ENCODE peak calls at places on chromosomes 13 and 19, in four cellular contexts. One of them, this sample, is unnamed.

GRCh38 chr13:76635232-76636021 is 250.8 kb downstream of the KCTD12 start:
- DNase-seq in right lobe of liver: no peak
- DNase-seq in heart left ventricle: no peak
- DNase-seq in effector memory CD4-positive, alpha-beta T cell: no peak
- DNase-seq in this sample: no peak

GRCh38 chr19:19106061-19106551 is 32.2 kb downstream of the TMEM161A start:
- DNase-seq in effector memory CD4-positive, alpha-beta T cell: no peak
- DNase-seq in right lobe of liver: no peak
- DNase-seq in heart left ventricle: no peak
- DNase-seq in this sample: no peak

GRCh38 chr13:76596216-76596615 is 290.0 kb downstream of the KCTD12 start:
- DNase-seq in effector memory CD4-positive, alpha-beta T cell: no peak
- DNase-seq in right lobe of liver: no peak
- DNase-seq in heart left ventricle: no peak
- DNase-seq in this sample: no peak

GRCh38 chr19:3062165-3063105 is at the start of gene TLE5:
- DNase-seq in heart left ventricle: peak; percentile 79
- DNase-seq in effector memory CD4-positive, alpha-beta T cell: peak; percentile 63
- DNase-seq in right lobe of liver: peak; percentile 73
- DNase-seq in this sample: no peak

GRCh38 chr13:94415484-94415883 is 64.0 kb downstream of the DCT start:
- DNase-seq in effector memory CD4-positive, alpha-beta T cell: no peak
- DNase-seq in heart left ventricle: no peak
- DNase-seq in right lobe of liver: no peak
- DNase-seq in this sample: no peak

GRCh38 chr19:33093420-33094210 is 12.6 kb downstream of the GPATCH1 start:
- DNase-seq in effector memory CD4-positive, alpha-beta T cell: no peak
- DNase-seq in heart left ventricle: no peak
- DNase-seq in right lobe of liver: no peak
- DNase-seq in this sample: no peak

GRCh38 chr13:73335226-73335625 is 276.4 kb downstream of the KLF5 start:
- DNase-seq in heart left ventricle: no peak
- DNase-seq in effector memory CD4-positive, alpha-beta T cell: no peak
- DNase-seq in right lobe of liver: no peak
- DNase-seq in this sample: no peak

GRCh38 chr19:46660008-46660517 is 919 bp downstream of the DACT3 start:
- DNase-seq in right lobe of liver: no peak
- DNase-seq in effector memory CD4-positive, alpha-beta T cell: no peak
- DNase-seq in heart left ventricle: peak; percentile 54
- DNase-seq in this sample: no peak

GRCh38 chr13:22828081-22828480 is 352.7 kb upstream of the SGCG start:
- DNase-seq in heart left ventricle: no peak
- DNase-seq in right lobe of liver: no peak
- DNase-seq in effector memory CD4-positive, alpha-beta T cell: no peak
- DNase-seq in this sample: no peak

GRCh38 chr13:113383089-113383488 is 19.2 kb upstream of the GRTP1 start:
- DNase-seq in heart left ventricle: no peak
- DNase-seq in right lobe of liver: peak; percentile 27
- DNase-seq in effector memory CD4-positive, alpha-beta T cell: no peak
- DNase-seq in this sample: no peak

GRCh38 chr13:40490086-40490723 is 176.2 kb downstream of the FOXO1 start:
- DNase-seq in heart left ventricle: no peak
- DNase-seq in right lobe of liver: no peak
- DNase-seq in effector memory CD4-positive, alpha-beta T cell: no peak
- DNase-seq in this sample: no peak

GRCh38 chr13:25490236-25490635 is 118.5 kb downstream of the ATP8A2 start:
- DNase-seq in heart left ventricle: no peak
- DNase-seq in right lobe of liver: no peak
- DNase-seq in effector memory CD4-positive, alpha-beta T cell: no peak
- DNase-seq in this sample: no peak

GRCh38 chr13:76473552-76474134 is 412.6 kb downstream of the KCTD12 start:
- DNase-seq in effector memory CD4-positive, alpha-beta T cell: peak; percentile 29
- DNase-seq in right lobe of liver: peak; percentile 56
- DNase-seq in heart left ventricle: peak; percentile 76
- DNase-seq in this sample: peak; percentile 70

GRCh38 chr13:37736040-37736439 is 133.5 kb downstream of the TRPC4 start:
- DNase-seq in right lobe of liver: no peak
- DNase-seq in heart left ventricle: no peak
- DNase-seq in effector memory CD4-positive, alpha-beta T cell: no peak
- DNase-seq in this sample: no peak

GRCh38 chr19:16627194-16627927 is 643 bp downstream of the MED26 start:
- DNase-seq in right lobe of liver: peak; percentile 64
- DNase-seq in heart left ventricle: peak; percentile 29
- DNase-seq in effector memory CD4-positive, alpha-beta T cell: no peak
- DNase-seq in this sample: no peak

GRCh38 chr19:3132971-3133792 is 2.7 kb upstream of the GNA15 start:
- DNase-seq in right lobe of liver: no peak
- DNase-seq in effector memory CD4-positive, alpha-beta T cell: peak; percentile 78
- DNase-seq in heart left ventricle: peak; percentile 56
- DNase-seq in this sample: no peak

GRCh38 chr19:46818812-46819211 is 30.4 kb upstream of the SLC1A5 start:
- DNase-seq in effector memory CD4-positive, alpha-beta T cell: no peak
- DNase-seq in heart left ventricle: no peak
- DNase-seq in right lobe of liver: no peak
- DNase-seq in this sample: no peak

GRCh38 chr19:2027361-2027760 is 11.8 kb upstream of the BTBD2 start:
- DNase-seq in effector memory CD4-positive, alpha-beta T cell: no peak
- DNase-seq in heart left ventricle: no peak
- DNase-seq in right lobe of liver: no peak
- DNase-seq in this sample: no peak

GRCh38 chr19:24033962-24034342 is 53.0 kb upstream of the ZNF254 start:
- DNase-seq in right lobe of liver: peak; percentile 58
- DNase-seq in heart left ventricle: peak; percentile 31
- DNase-seq in effector memory CD4-positive, alpha-beta T cell: no peak
- DNase-seq in this sample: no peak

GRCh38 chr13:97225533-97225932 is 3.4 kb downstream of the MBNL2 start:
- DNase-seq in right lobe of liver: no peak
- DNase-seq in effector memory CD4-positive, alpha-beta T cell: no peak
- DNase-seq in heart left ventricle: no peak
- DNase-seq in this sample: no peak

GRCh38 chr19:58557253-58558065 is 952 bp downstream of the UBE2M start:
- DNase-seq in heart left ventricle: no peak
- DNase-seq in effector memory CD4-positive, alpha-beta T cell: no peak
- DNase-seq in right lobe of liver: no peak
- DNase-seq in this sample: no peak

GRCh38 chr19:8494158-8494557 is 8.3 kb downstream of the PRAM1 start:
- DNase-seq in heart left ventricle: no peak
- DNase-seq in effector memory CD4-positive, alpha-beta T cell: no peak
- DNase-seq in right lobe of liver: no peak
- DNase-seq in this sample: no peak

GRCh38 chr19:17762505-17763229 is 11.4 kb downstream of the FCHO1 start:
- DNase-seq in effector memory CD4-positive, alpha-beta T cell: no peak
- DNase-seq in heart left ventricle: no peak
- DNase-seq in right lobe of liver: no peak
- DNase-seq in this sample: peak; percentile 75

GRCh38 chr19:48698046-48698445 is 2.3 kb downstream of the FUT2 start:
- DNase-seq in heart left ventricle: no peak
- DNase-seq in right lobe of liver: no peak
- DNase-seq in effector memory CD4-positive, alpha-beta T cell: no peak
- DNase-seq in this sample: no peak

GRCh38 chr19:32675720-32676185 is at the start of gene RGS9BP:
- DNase-seq in heart left ventricle: peak; percentile 88
- DNase-seq in effector memory CD4-positive, alpha-beta T cell: peak; percentile 65
- DNase-seq in right lobe of liver: peak; percentile 85
- DNase-seq in this sample: no peak

GRCh38 chr13:75544681-75545333 is 4.8 kb upstream of the UCHL3 start:
- DNase-seq in heart left ventricle: no peak
- DNase-seq in right lobe of liver: no peak
- DNase-seq in effector memory CD4-positive, alpha-beta T cell: no peak
- DNase-seq in this sample: no peak

GRCh38 chr13:25097426-25097825 is 1.5 kb downstream of the PABPC3 start:
- DNase-seq in right lobe of liver: no peak
- DNase-seq in heart left ventricle: no peak
- DNase-seq in effector memory CD4-positive, alpha-beta T cell: no peak
- DNase-seq in this sample: no peak

GRCh38 chr19:31312004-31312403 is 37.2 kb downstream of the TSHZ3 start:
- DNase-seq in heart left ventricle: peak; percentile 36
- DNase-seq in effector memory CD4-positive, alpha-beta T cell: no peak
- DNase-seq in right lobe of liver: no peak
- DNase-seq in this sample: no peak

GRCh38 chr19:1768248-1768647 is 14.9 kb downstream of the ONECUT3 start:
- DNase-seq in heart left ventricle: no peak
- DNase-seq in right lobe of liver: no peak
- DNase-seq in effector memory CD4-positive, alpha-beta T cell: no peak
- DNase-seq in this sample: no peak

GRCh38 chr19:49678970-49679831 is 2.1 kb downstream of the PRMT1 start:
- DNase-seq in effector memory CD4-positive, alpha-beta T cell: no peak
- DNase-seq in right lobe of liver: peak; percentile 50
- DNase-seq in heart left ventricle: peak; percentile 28
- DNase-seq in this sample: no peak

GRCh38 chr13:99974296-99974938 is 2.9 kb upstream of the ZIC5 start:
- DNase-seq in right lobe of liver: no peak
- DNase-seq in effector memory CD4-positive, alpha-beta T cell: no peak
- DNase-seq in heart left ventricle: no peak
- DNase-seq in this sample: no peak

GRCh38 chr13:35596299-35596698 is 119.8 kb upstream of the MAB21L1 start:
- DNase-seq in effector memory CD4-positive, alpha-beta T cell: no peak
- DNase-seq in heart left ventricle: no peak
- DNase-seq in right lobe of liver: no peak
- DNase-seq in this sample: no peak

GRCh38 chr19:19539738-19540703 is 2.0 kb downstream of the CILP2 start:
- DNase-seq in effector memory CD4-positive, alpha-beta T cell: peak; percentile 61
- DNase-seq in heart left ventricle: peak; percentile 59
- DNase-seq in right lobe of liver: peak; percentile 79
- DNase-seq in this sample: no peak

GRCh38 chr13:59477011-59477410 is 686.7 kb downstream of the DIAPH3 start:
- DNase-seq in effector memory CD4-positive, alpha-beta T cell: no peak
- DNase-seq in heart left ventricle: no peak
- DNase-seq in right lobe of liver: no peak
- DNase-seq in this sample: no peak
- H3K4me3 ChIP-seq in effector memory CD4-positive, alpha-beta T cell: no peak overlapping the region
- H3K4me3 ChIP-seq in heart left ventricle: no peak overlapping the region
- H3K4me3 ChIP-seq in right lobe of liver: no peak overlapping the region
- H3K4me3 ChIP-seq in this sample: no peak overlapping the region

DNA sequence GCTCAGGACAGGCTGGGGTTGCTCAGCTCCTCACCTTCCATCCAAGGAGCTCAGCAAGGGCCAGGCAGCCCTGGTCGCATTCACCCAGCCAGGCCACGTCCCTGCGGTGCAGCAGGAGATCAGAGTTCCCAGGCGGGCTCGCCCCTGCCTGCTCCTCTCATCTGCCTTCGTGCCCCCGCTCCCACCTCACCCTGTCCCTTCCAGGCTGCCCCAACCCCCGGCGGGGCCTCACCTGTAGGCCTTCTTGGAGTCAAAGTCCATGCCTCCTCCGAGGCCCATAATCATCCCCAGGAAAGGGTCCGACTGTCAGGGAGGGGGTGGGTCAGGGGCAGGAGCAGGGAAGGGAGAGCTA is 1.3 kb upstream of the RINL start:
- DNase-seq in effector memory CD4-positive, alpha-beta T cell: no peak
- DNase-seq in right lobe of liver: no peak
- DNase-seq in heart left ventricle: no peak
- DNase-seq in this sample: no peak
- H3K4me1 ChIP-seq in effector memory CD4-positive, alpha-beta T cell: peaks cover 26% of the 10 kb centered on the region
- H3K4me1 ChIP-seq in right lobe of liver: no peaks in the 10 kb centered on the region
- H3K4me1 ChIP-seq in heart left ventricle: peaks cover 4% of the 10 kb centered on the region
- H3K4me1 ChIP-seq in this sample: peaks cover 3% of the 10 kb centered on the region

GRCh38 chr19:42501733-42502132 is 26.5 kb downstream of the CEACAM1 start:
- DNase-seq in heart left ventricle: no peak
- DNase-seq in effector memory CD4-positive, alpha-beta T cell: no peak
- DNase-seq in right lobe of liver: no peak
- DNase-seq in this sample: no peak

GRCh38 chr19:42508892-42509444 is 19.3 kb downstream of the CEACAM1 start:
- DNase-seq in heart left ventricle: no peak
- DNase-seq in right lobe of liver: no peak
- DNase-seq in effector memory CD4-positive, alpha-beta T cell: no peak
- DNase-seq in this sample: no peak

DNA sequence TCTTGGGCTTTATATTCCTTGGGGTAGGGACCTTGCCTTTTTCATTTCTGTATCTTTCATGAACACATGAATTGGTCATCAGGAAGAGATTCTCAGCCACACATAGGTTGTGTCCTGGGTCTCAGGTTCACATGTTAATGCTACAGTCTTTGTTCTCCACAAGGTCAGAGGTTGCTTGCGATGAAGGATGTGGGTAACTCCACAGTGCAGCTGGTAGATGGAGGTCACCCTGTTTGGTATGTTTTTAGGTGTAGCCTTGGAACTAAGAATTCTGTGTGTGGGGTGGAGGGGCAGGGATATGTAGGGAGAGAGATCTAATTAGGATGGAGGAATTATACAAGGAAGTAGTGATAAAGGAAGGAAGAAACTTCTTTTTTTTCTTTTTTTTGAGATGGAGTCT is 23.2 kb downstream of the CEACAM1 start:
- DNase-seq in heart left ventricle: no peak
- DNase-seq in right lobe of liver: no peak
- DNase-seq in effector memory CD4-positive, alpha-beta T cell: no peak
- DNase-seq in this sample: no peak
- H3K4me3 ChIP-seq in heart left ventricle: no peak overlapping the region
- H3K4me3 ChIP-seq in right lobe of liver: no peak overlapping the region
- H3K4me3 ChIP-seq in effector memory CD4-positive, alpha-beta T cell: no peak overlapping the region
- H3K4me3 ChIP-seq in this sample: no peak overlapping the region

GRCh38 chr13:111219306-111219705 is 101.1 kb upstream of the TEX29 start:
- DNase-seq in heart left ventricle: no peak
- DNase-seq in effector memory CD4-positive, alpha-beta T cell: no peak
- DNase-seq in right lobe of liver: no peak
- DNase-seq in this sample: no peak

GRCh38 chr13:111213964-111214726 is 99.0 kb downstream of the ARHGEF7 start:
- DNase-seq in effector memory CD4-positive, alpha-beta T cell: no peak
- DNase-seq in heart left ventricle: no peak
- DNase-seq in right lobe of liver: peak; percentile 75
- DNase-seq in this sample: no peak

GRCh38 chr13:111217661-111218060 is 102.6 kb downstream of the ARHGEF7 start:
- DNase-seq in right lobe of liver: peak; percentile 84
- DNase-seq in heart left ventricle: no peak
- DNase-seq in effector memory CD4-positive, alpha-beta T cell: no peak
- DNase-seq in this sample: no peak

GRCh38 chr13:111215081-111216047 is 100.3 kb downstream of the ARHGEF7 start:
- DNase-seq in right lobe of liver: no peak
- DNase-seq in heart left ventricle: no peak
- DNase-seq in effector memory CD4-positive, alpha-beta T cell: no peak
- DNase-seq in this sample: no peak

DNA sequence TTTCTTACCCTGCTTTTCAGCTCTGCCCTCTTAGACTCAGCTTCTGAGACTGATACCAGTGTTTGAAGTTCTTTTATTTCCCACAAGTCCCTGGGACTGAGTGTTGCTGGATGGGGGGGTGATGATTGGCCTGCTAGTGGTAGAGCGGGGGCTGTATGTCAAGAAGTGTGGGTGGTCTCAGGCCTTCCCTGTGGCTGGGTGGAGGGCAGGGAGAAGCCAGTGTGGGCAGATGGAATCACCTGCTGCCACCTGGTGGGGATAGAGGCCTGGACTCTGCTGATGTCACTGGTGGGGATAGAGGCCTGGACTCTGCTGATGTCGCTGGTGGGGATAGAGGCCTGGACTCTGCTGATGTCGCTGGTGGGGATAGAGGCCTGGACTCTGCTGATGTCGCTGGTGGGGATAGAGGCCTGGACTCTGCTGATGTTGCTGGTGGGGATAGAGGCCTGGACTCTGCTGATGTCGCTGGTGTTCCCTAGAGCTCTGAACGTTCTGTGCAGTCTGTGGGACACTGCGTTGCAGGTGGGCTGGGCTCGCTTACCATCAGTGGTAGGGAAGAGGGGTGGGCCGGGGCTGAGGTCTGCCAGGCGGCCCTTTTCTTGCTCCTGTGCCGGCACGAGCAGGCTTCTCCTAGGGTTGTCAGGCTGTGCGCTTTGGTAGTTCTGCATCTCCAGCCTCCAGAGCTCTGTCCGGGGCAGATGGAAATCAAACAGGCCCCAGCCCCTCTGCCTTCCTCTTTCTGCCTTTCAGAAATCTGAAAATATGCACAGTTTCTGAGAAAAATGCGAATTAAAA is 101.3 kb downstream of the ARHGEF7 start:
- DNase-seq in heart left ventricle: no peak
- DNase-seq in effector memory CD4-positive, alpha-beta T cell: no peak
- DNase-seq in right lobe of liver: no peak
- DNase-seq in this sample: no peak
- H3K4me1 ChIP-seq in heart left ventricle: peaks cover 67% of the 10 kb centered on the region
- H3K4me1 ChIP-seq in effector memory CD4-positive, alpha-beta T cell: no peaks in the 10 kb centered on the region
- H3K4me1 ChIP-seq in right lobe of liver: peaks cover 16% of the 10 kb centered on the region
- H3K4me1 ChIP-seq in this sample: peaks cover 14% of the 10 kb centered on the region